ENCODE peak calls at places on chromosome 18, in eight cellular contexts. One of them, this sample, is unnamed.

GRCh38 chr18:65752625-65753325 is 2.0 kb downstream of the CDH7 start:
- DNase-seq in activated CD8-positive, alpha-beta T cell treated with anti-CD3 and anti-CD28 coated beads, Interleukin-2, amount 10 ng/mL, durations not matched to agents 7 days and 5 days: no peak
- DNase-seq in ascending aorta: no peak
- DNase-seq in CD8-positive, alpha-beta T cell: no peak
- DNase-seq in NCI-H774: no peak
- DNase-seq in activated CD4-positive, alpha-beta T cell treated with anti-CD3 and anti-CD28 coated beads, Interleukin-2, amount 50 U/mL, for 48 hours: no peak
- DNase-seq in CD8-positive, alpha-beta memory T cell: no peak
- DNase-seq in NCI-H510A: no peak
- DNase-seq in this sample: no peak

GRCh38 chr18:7575465-7576026 is 8.4 kb downstream of the PTPRM start:
- DNase-seq in activated CD8-positive, alpha-beta T cell treated with anti-CD3 and anti-CD28 coated beads, Interleukin-2, amount 10 ng/mL, durations not matched to agents 7 days and 5 days: no peak
- DNase-seq in ascending aorta: no peak
- DNase-seq in CD8-positive, alpha-beta T cell: no peak
- DNase-seq in NCI-H774: no peak
- DNase-seq in activated CD4-positive, alpha-beta T cell treated with anti-CD3 and anti-CD28 coated beads, Interleukin-2, amount 50 U/mL, for 48 hours: no peak
- DNase-seq in CD8-positive, alpha-beta memory T cell: no peak
- DNase-seq in NCI-H510A: no peak
- DNase-seq in this sample: no peak

GRCh38 chr18:58714821-58715220 is 43.6 kb downstream of the MALT1 start:
- DNase-seq in activated CD8-positive, alpha-beta T cell treated with anti-CD3 and anti-CD28 coated beads, Interleukin-2, amount 10 ng/mL, durations not matched to agents 7 days and 5 days: no peak
- DNase-seq in ascending aorta: no peak
- DNase-seq in CD8-positive, alpha-beta T cell: no peak
- DNase-seq in NCI-H774: no peak
- DNase-seq in activated CD4-positive, alpha-beta T cell treated with anti-CD3 and anti-CD28 coated beads, Interleukin-2, amount 50 U/mL, for 48 hours: no peak
- DNase-seq in CD8-positive, alpha-beta memory T cell: no peak
- DNase-seq in NCI-H510A: no peak
- DNase-seq in this sample: no peak

GRCh38 chr18:61086657-61087056 is 246.6 kb upstream of the CDH20 start:
- DNase-seq in activated CD8-positive, alpha-beta T cell treated with anti-CD3 and anti-CD28 coated beads, Interleukin-2, amount 10 ng/mL, durations not matched to agents 7 days and 5 days: no peak
- DNase-seq in ascending aorta: no peak
- DNase-seq in CD8-positive, alpha-beta T cell: no peak
- DNase-seq in NCI-H774: no peak
- DNase-seq in activated CD4-positive, alpha-beta T cell treated with anti-CD3 and anti-CD28 coated beads, Interleukin-2, amount 50 U/mL, for 48 hours: no peak
- DNase-seq in CD8-positive, alpha-beta memory T cell: no peak
- DNase-seq in NCI-H510A: no peak
- DNase-seq in this sample: no peak

GRCh38 chr18:2963048-2963447 is 49.9 kb downstream of the LPIN2 start:
- DNase-seq in activated CD8-positive, alpha-beta T cell treated with anti-CD3 and anti-CD28 coated beads, Interleukin-2, amount 10 ng/mL, durations not matched to agents 7 days and 5 days: peak
- DNase-seq in ascending aorta: no peak
- DNase-seq in CD8-positive, alpha-beta T cell: no peak
- DNase-seq in NCI-H774: no peak
- DNase-seq in activated CD4-positive, alpha-beta T cell treated with anti-CD3 and anti-CD28 coated beads, Interleukin-2, amount 50 U/mL, for 48 hours: no peak
- DNase-seq in CD8-positive, alpha-beta memory T cell: no peak
- DNase-seq in NCI-H510A: no peak
- DNase-seq in this sample: no peak

GRCh38 chr18:2914185-2914584 is 67.4 kb downstream of the EMILIN2 start:
- DNase-seq in activated CD8-positive, alpha-beta T cell treated with anti-CD3 and anti-CD28 coated beads, Interleukin-2, amount 10 ng/mL, durations not matched to agents 7 days and 5 days: no peak
- DNase-seq in ascending aorta: no peak
- DNase-seq in CD8-positive, alpha-beta T cell: no peak
- DNase-seq in NCI-H774: no peak
- DNase-seq in activated CD4-positive, alpha-beta T cell treated with anti-CD3 and anti-CD28 coated beads, Interleukin-2, amount 50 U/mL, for 48 hours: no peak
- DNase-seq in CD8-positive, alpha-beta memory T cell: no peak
- DNase-seq in NCI-H510A: no peak
- DNase-seq in this sample: no peak

GRCh38 chr18:23609390-23610008 is 23.2 kb upstream of the NPC1 start:
- DNase-seq in activated CD8-positive, alpha-beta T cell treated with anti-CD3 and anti-CD28 coated beads, Interleukin-2, amount 10 ng/mL, durations not matched to agents 7 days and 5 days: no peak
- DNase-seq in ascending aorta: no peak
- DNase-seq in CD8-positive, alpha-beta T cell: no peak
- DNase-seq in NCI-H774: no peak
- DNase-seq in activated CD4-positive, alpha-beta T cell treated with anti-CD3 and anti-CD28 coated beads, Interleukin-2, amount 50 U/mL, for 48 hours: no peak
- DNase-seq in CD8-positive, alpha-beta memory T cell: no peak
- DNase-seq in NCI-H510A: no peak
- DNase-seq in this sample: no peak

GRCh38 chr18:25126751-25127150 is 225.2 kb downstream of the ZNF521 start:
- DNase-seq in activated CD8-positive, alpha-beta T cell treated with anti-CD3 and anti-CD28 coated beads, Interleukin-2, amount 10 ng/mL, durations not matched to agents 7 days and 5 days: no peak
- DNase-seq in ascending aorta: no peak
- DNase-seq in CD8-positive, alpha-beta T cell: no peak
- DNase-seq in NCI-H774: no peak
- DNase-seq in activated CD4-positive, alpha-beta T cell treated with anti-CD3 and anti-CD28 coated beads, Interleukin-2, amount 50 U/mL, for 48 hours: no peak
- DNase-seq in CD8-positive, alpha-beta memory T cell: no peak
- DNase-seq in NCI-H510A: no peak
- DNase-seq in this sample: no peak

GRCh38 chr18:36296591-36297418 is 708 bp upstream of the FHOD3 start:
- DNase-seq in activated CD8-positive, alpha-beta T cell treated with anti-CD3 and anti-CD28 coated beads, Interleukin-2, amount 10 ng/mL, durations not matched to agents 7 days and 5 days: no peak
- DNase-seq in ascending aorta: peak
- DNase-seq in CD8-positive, alpha-beta T cell: no peak
- DNase-seq in NCI-H774: peak
- DNase-seq in activated CD4-positive, alpha-beta T cell treated with anti-CD3 and anti-CD28 coated beads, Interleukin-2, amount 50 U/mL, for 48 hours: no peak
- DNase-seq in CD8-positive, alpha-beta memory T cell: no peak
- DNase-seq in NCI-H510A: peak
- DNase-seq in this sample: peak

GRCh38 chr18:72456802-72457201 is 87.3 kb downstream of the CBLN2 start:
- DNase-seq in activated CD8-positive, alpha-beta T cell treated with anti-CD3 and anti-CD28 coated beads, Interleukin-2, amount 10 ng/mL, durations not matched to agents 7 days and 5 days: no peak
- DNase-seq in ascending aorta: no peak
- DNase-seq in CD8-positive, alpha-beta T cell: no peak
- DNase-seq in NCI-H774: no peak
- DNase-seq in activated CD4-positive, alpha-beta T cell treated with anti-CD3 and anti-CD28 coated beads, Interleukin-2, amount 50 U/mL, for 48 hours: no peak
- DNase-seq in CD8-positive, alpha-beta memory T cell: no peak
- DNase-seq in NCI-H510A: no peak
- DNase-seq in this sample: no peak

GRCh38 chr18:6497543-6497942 is 82.8 kb upstream of the L3MBTL4 start:
- DNase-seq in activated CD8-positive, alpha-beta T cell treated with anti-CD3 and anti-CD28 coated beads, Interleukin-2, amount 10 ng/mL, durations not matched to agents 7 days and 5 days: no peak
- DNase-seq in ascending aorta: no peak
- DNase-seq in CD8-positive, alpha-beta T cell: no peak
- DNase-seq in NCI-H774: no peak
- DNase-seq in activated CD4-positive, alpha-beta T cell treated with anti-CD3 and anti-CD28 coated beads, Interleukin-2, amount 50 U/mL, for 48 hours: no peak
- DNase-seq in CD8-positive, alpha-beta memory T cell: no peak
- DNase-seq in NCI-H510A: no peak
- DNase-seq in this sample: no peak

This sample was measured in colonic mucosa.